ENCODE peak calls at places on chromosomes 5 and 9, in four cellular contexts. Q, G, L and S are unnamed samples.

GRCh38 chr9:11821541-11821940 is 871.6 kb upstream of the TYRP1 start:
- DNase-seq in Q (no peak), G (no peak), L (no peak), S (no peak)

GRCh38 chr5:149420509-149421371 is 41.6 kb upstream of the IL17B start:
- DNase-seq in Q (no peak), G (peak), L (peak), S (no peak)

GRCh38 chr5:131193106-131193505 is 22.4 kb downstream of the LYRM7 start:
- DNase-seq in Q (no peak), G (no peak), L (no peak), S (no peak)

GRCh38 chr9:6525326-6526040 is 112.5 kb downstream of the UHRF2 start:
- DNase-seq in Q (no peak), G (no peak), L (no peak), S (no peak)

GRCh38 chr9:21323091-21323490 is 12.1 kb downstream of the KLHL9 start:
- DNase-seq in Q (no peak), G (no peak), L (no peak), S (no peak)

GRCh38 chr5:143026380-143026779 is 256.2 kb downstream of the ARHGAP26 start:
- DNase-seq in Q (no peak), G (no peak), L (no peak), S (no peak)

GRCh38 chr9:113401027-113401792 is at the start of gene ALAD:
- DNase-seq in Q (peak), G (peak), L (peak), S (peak)

GRCh38 chr9:120983259-120983837 is 56.8 kb upstream of the TRAF1 start:
- DNase-seq in Q (no peak), G (no peak), L (no peak), S (no peak)

GRCh38 chr9:136143215-136144001 is 24.7 kb upstream of the TMEM250 start:
- DNase-seq in Q (no peak), G (no peak), L (no peak), S (no peak)

GRCh38 chr5:84816746-84817547 is 432.3 kb upstream of the EDIL3 start:
- DNase-seq in Q (no peak), G (no peak), L (no peak), S (no peak)

GRCh38 chr5:107671742-107672211 is 1.0 kb upstream of the EFNA5 start:
- DNase-seq in Q (peak), G (no peak), L (no peak), S (no peak)

GRCh38 chr9:93590609-93591234 is 14.3 kb downstream of the PHF2 start:
- DNase-seq in Q (no peak), G (no peak), L (peak), S (no peak)

GRCh38 chr9:127965953-127966352 is 14.8 kb downstream of the EEIG1 start:
- DNase-seq in Q (no peak), G (no peak), L (no peak), S (no peak)

GRCh38 chr5:103706939-103707682 is 144.5 kb upstream of the NUDT12 start:
- DNase-seq in Q (no peak), G (no peak), L (no peak), S (no peak)

GRCh38 chr5:68122929-68123328 is 92.6 kb upstream of the PIK3R1 start:
- DNase-seq in Q (no peak), G (no peak), L (no peak), S (no peak)

GRCh38 chr5:68126871-68127270 is 88.7 kb upstream of the PIK3R1 start:
- DNase-seq in Q (no peak), G (no peak), L (no peak), S (no peak)

GRCh38 chr5:68116868-68117411 is 98.6 kb upstream of the PIK3R1 start:
- DNase-seq in Q (no peak), G (no peak), L (no peak), S (no peak)

GRCh38 chr5:68122439-68122906 is 93.1 kb upstream of the PIK3R1 start:
- DNase-seq in Q (no peak), G (no peak), L (no peak), S (no peak)
- TF ChIP-seq CTCF in Q (no peak), G (no peak), L (no peak), S (no peak)

DNA sequence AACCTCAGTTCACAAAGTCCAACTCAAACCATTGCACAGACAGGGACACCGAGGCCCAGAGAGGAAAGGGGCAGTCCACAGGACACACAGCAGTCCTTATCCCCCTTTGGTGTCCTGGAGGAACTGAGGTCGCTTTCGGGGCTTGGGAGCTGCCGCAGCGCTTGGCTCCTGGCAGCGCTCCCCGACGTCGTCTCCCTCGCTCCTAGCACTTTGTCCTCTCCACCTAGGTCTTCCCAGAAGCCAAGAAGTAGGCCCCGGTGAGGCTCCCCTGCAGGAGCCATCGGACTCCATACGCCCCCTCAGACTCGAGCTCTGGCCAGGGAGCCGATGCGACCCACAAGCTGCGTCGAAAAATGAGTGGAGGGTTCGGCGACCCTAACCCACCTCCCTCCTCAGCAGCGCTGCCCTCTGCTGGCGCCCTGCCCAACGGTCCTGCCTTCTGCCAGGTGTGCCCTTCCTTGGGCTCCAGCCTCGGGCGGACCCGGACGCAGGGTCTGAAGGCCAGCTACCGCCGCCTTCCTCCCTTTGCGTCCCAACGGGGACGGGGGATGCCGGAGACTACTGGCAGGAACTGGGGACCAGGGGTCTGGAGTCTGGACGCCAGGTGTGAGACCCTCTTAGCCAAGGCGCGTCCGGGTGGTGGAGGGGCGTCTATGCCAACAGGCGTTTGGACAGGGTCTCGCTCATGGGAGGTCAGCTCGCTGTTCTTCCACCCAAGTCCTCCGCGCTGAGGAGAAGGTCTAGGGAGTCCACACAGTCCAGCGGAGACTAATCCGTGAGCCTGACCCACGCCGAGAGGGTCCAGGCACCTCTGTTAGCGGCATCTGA is 2.1 kb upstream of the PRDM12 start:
- DNase-seq in Q (no peak), G (no peak), L (no peak), S (no peak)
- TF ChIP-seq CTCF in Q (no peak), G (no peak), L (no peak), S (no peak)

DNA sequence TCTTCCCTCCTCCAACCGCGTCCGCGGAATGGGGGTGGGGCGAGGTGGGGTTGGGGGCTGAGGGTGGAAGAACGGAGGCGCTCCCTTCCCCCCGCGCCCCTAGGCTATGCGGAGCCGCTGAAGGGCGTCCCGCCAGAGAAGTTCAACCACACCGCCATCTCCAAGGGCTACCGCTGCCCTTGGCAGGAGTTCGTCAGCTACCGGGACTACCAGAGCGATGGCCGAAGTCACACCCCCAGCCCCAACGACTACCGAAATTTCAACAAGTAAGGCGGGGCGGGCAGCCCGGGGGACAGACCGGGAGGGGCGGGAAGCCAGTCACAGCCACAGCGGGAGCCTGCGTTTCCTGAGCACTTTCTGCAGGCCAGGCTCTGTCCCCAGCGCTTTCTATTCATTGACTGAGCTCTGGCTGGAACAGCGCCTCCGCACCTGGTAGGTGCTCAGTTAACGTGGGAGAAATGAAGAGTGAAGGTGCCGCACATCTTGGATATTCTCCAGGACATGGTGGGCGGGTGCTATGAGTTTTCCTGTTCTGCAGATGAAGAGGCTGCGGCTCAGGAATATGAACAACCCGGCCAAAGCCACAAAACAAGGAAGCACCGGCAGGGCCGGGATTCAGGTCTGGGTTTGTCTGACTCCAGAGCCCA is 11.3 kb downstream of the MYOZ3 start:
- DNase-seq in Q (peak), G (peak), L (peak), S (no peak)
- TF ChIP-seq CTCF in Q (no peak), G (no peak), L (no peak), S (no peak)

DNA sequence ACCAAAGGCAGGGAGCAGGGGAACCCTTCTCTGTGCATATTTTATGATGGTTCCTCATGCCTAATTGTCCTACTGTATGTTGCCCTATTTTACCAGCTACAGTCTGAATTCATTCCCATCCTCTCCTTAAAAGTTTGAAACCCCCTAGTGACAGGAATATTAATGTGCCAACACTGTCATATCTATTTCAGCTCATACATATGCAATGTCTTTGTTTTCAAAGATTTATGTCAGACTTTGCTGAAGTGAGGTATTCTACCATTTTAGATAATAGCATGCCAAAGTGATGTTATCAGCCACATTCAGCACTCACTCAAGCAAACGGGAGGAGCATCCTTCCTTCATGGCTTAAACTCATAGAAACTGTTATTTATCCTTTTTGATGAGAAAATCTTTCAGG is 696.6 kb downstream of the NR2F1-AS1 start:
- DNase-seq in Q (no peak), G (no peak), L (no peak), S (no peak)
- TF ChIP-seq CTCF in Q (no peak), G (no peak), L (no peak), S (no peak)

GRCh38 chr5:23994581-23995370 is 487.4 kb downstream of the PRDM9 start:
- DNase-seq in Q (no peak), G (no peak), L (no peak), S (no peak)
- TF ChIP-seq CTCF in Q (peak), G (no peak), L (no peak), S (no peak)

GRCh38 chr5:41722359-41722950 is 147.8 kb downstream of the OXCT1 start:
- DNase-seq in Q (no peak), G (no peak), L (no peak), S (no peak)
- TF ChIP-seq CTCF in Q (no peak), G (no peak), L (no peak), S (no peak)

DNA sequence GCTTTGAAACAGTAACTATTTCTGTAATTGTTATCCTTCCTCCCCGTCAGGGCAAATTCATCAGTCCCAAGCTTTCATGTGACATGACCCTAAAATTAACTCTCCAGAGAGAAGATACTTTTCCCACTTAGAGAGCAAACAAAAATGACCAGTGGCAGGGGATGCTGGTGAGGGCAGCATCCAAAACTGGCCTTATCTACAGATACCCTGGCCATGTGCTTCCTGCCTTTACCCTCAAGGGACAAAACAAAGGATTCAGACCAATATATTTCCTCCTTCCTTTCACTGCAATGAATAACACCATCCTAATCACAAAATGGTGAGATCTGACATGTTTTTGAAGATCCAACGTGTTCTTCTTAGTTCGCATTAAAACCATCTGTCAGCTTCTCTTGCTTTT is 267.2 kb downstream of the MAN2A1 start:
- DNase-seq in Q (no peak), G (no peak), L (no peak), S (no peak)
- TF ChIP-seq CTCF in Q (no peak), G (no peak), L (no peak), S (no peak)